ENCODE peak calls at places on chromosome 1, in five cellular contexts. L, H, G, O and X are unnamed samples. For H3K36me3, the result is how much of the 10 kb centered on the place peaks cover.

GRCh38 chr1:93016171-93016570 is 54.9 kb upstream of the DIPK1A start:
- DNase-seq in G (no peak), H (peak), L (peak), O (no peak), X (no peak)

GRCh38 chr1:62358974-62359373 is 39.7 kb upstream of the KANK4 start:
- DNase-seq in O (no peak), G (no peak), H (no peak), L (no peak), X (no peak)

GRCh38 chr1:238136265-238136664 is 245.5 kb upstream of the ZP4 start:
- DNase-seq in O (no peak), L (no peak), G (no peak), H (no peak), X (no peak)

GRCh38 chr1:155192346-155193274 is 15.1 kb downstream of the THBS3 start:
- DNase-seq in G (no peak), L (no peak), H (no peak), O (no peak), X (peak)

GRCh38 chr1:33341190-33341589 is 20.3 kb upstream of the A3GALT2 start:
- DNase-seq in H (no peak), L (no peak), O (no peak), G (no peak), X (no peak)

GRCh38 chr1:228377664-228378452 is 28.8 kb downstream of the TRIM11 start:
- DNase-seq in O (no peak), H (no peak), G (no peak), L (no peak), X (peak)

GRCh38 chr1:39762550-39763540 is 8.3 kb downstream of the OXCT2 start:
- DNase-seq in G (no peak), H (no peak), L (no peak), O (no peak), X (no peak)

GRCh38 chr1:56322211-56322610 is 257.2 kb downstream of the PLPP3 start:
- DNase-seq in O (no peak), H (peak), G (no peak), L (peak), X (no peak)

GRCh38 chr1:38464071-38464661 is 395.4 kb downstream of the RRAGC start:
- DNase-seq in H (no peak), G (no peak), L (no peak), O (no peak), X (no peak)

GRCh38 chr1:1079408-1080121 is 5.5 kb upstream of the RNF223 start:
- DNase-seq in O (peak), L (peak), G (peak), H (peak), X (peak)

GRCh38 chr1:29682171-29682917 is 446.0 kb downstream of the PTPRU start:
- DNase-seq in G (no peak), O (no peak), H (no peak), L (no peak), X (peak)

GRCh38 chr1:98030483-98030882 is 109.6 kb upstream of the DPYD start:
- DNase-seq in O (no peak), G (no peak), H (peak), L (peak), X (no peak)

GRCh38 chr1:63621698-63622097 is 28.5 kb downstream of the PGM1 start:
- DNase-seq in O (no peak), L (peak), H (peak), G (no peak), X (no peak)

GRCh38 chr1:226526801-226527595 is 21.6 kb upstream of the STUM start:
- DNase-seq in H (peak), L (peak), O (peak), G (peak), X (no peak)

GRCh38 chr1:14946567-14947285 is 206.8 kb upstream of the TMEM51 start:
- DNase-seq in O (no peak), H (peak), G (no peak), L (peak), X (peak)

GRCh38 chr1:218752126-218752525 is 407.0 kb downstream of the TGFB2 start:
- DNase-seq in G (no peak), O (no peak), H (no peak), L (no peak), X (no peak)

GRCh38 chr1:25765152-25765909 is 34.7 kb upstream of the SELENON start:
- DNase-seq in G (no peak), L (no peak), O (no peak), H (no peak), X (no peak)

GRCh38 chr1:221991221-221991620 is 249.3 kb upstream of the DUSP10 start:
- DNase-seq in O (no peak), G (no peak), L (peak), H (peak), X (no peak)

GRCh38 chr1:196355206-196355786 is 252.9 kb downstream of the KCNT2 start:
- DNase-seq in G (no peak), O (no peak), H (peak), L (peak), X (no peak)

GRCh38 chr1:232179896-232180760 is 449.8 kb downstream of the SIPA1L2 start:
- DNase-seq in H (no peak), G (no peak), O (no peak), L (no peak), X (no peak)

GRCh38 chr1:206866062-206866461 is 639 bp downstream of the IL20 start:
- DNase-seq in H (peak), O (no peak), L (no peak), G (no peak), X (no peak)

GRCh38 chr1:66761273-66761672 is 9.0 kb downstream of the DYNLT5 start:
- DNase-seq in H (peak), O (no peak), G (no peak), L (peak), X (no peak)

GRCh38 chr1:178238722-178239510 is 145.0 kb downstream of the RASAL2 start:
- DNase-seq in G (no peak), L (peak), H (peak), O (no peak), X (no peak)

GRCh38 chr1:194296201-194296600 is 1109.8 kb upstream of the B3GALT2 start:
- DNase-seq in H (peak), O (no peak), L (no peak), G (no peak), X (no peak)

GRCh38 chr1:226943927-226944326 is 3.8 kb downstream of the COQ8A start:
- DNase-seq in L (no peak), G (no peak), H (no peak), O (no peak), X (no peak)

GRCh38 chr1:228795578-228795977 is 60.3 kb downstream of the RHOU start:
- DNase-seq in L (no peak), G (no peak), H (no peak), O (no peak), X (no peak)

GRCh38 chr1:110064576-110065337 is 5.7 kb downstream of the ALX3 start:
- DNase-seq in L (no peak), H (no peak), G (no peak), O (no peak), X (no peak)
- H3K36me3 ChIP-seq in L (under half), H (under half), G (under half), O (under half), X (under half)

GRCh38 chr1:183218039-183218618 is 32.1 kb downstream of the LAMC2 start:
- DNase-seq in H (peak), G (no peak), L (peak), O (no peak), X (no peak)
- H3K27ac ChIP-seq in H (no peak), G (no peak), L (no peak), O (no peak), X (no peak)

GRCh38 chr1:144551543-144552424 is 40.9 kb upstream of the PPIAL4F start:
- DNase-seq in H (peak), O (peak), L (peak), G (peak), X (peak)

GRCh38 chr1:144551107-144551542 is 41.6 kb upstream of the PPIAL4F start:
- DNase-seq in O (no peak), G (no peak), H (no peak), L (no peak), X (no peak)
- H3K9ac ChIP-seq in O (peak), G (no peak), H (peak), L (no peak), X (peak)

DNA sequence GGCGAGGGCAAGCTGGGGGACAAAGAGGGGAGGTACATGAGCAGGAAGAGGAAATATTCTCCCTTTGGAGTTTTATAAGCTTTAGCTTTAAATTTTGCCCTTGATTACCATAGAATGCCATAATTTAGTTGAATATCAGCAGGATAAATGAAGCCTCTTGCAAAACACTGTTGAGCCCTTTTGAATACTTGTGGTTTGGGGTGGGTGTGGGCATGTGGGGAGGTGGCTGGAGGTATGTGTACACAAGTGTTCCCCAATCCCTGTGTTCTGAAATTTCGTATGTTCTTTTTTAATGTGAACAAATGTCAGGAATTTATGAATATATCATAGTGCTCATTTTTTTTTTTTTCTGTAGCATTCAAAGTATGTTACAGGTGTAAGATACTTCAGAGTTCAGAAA is 20.0 kb downstream of the ATP1A1 start:
- DNase-seq in O (no peak), L (no peak), H (no peak), G (no peak), X (no peak)
- H3K36me3 ChIP-seq in O (half or more), L (under half), H (half or more), G (under half), X (under half)

DNA sequence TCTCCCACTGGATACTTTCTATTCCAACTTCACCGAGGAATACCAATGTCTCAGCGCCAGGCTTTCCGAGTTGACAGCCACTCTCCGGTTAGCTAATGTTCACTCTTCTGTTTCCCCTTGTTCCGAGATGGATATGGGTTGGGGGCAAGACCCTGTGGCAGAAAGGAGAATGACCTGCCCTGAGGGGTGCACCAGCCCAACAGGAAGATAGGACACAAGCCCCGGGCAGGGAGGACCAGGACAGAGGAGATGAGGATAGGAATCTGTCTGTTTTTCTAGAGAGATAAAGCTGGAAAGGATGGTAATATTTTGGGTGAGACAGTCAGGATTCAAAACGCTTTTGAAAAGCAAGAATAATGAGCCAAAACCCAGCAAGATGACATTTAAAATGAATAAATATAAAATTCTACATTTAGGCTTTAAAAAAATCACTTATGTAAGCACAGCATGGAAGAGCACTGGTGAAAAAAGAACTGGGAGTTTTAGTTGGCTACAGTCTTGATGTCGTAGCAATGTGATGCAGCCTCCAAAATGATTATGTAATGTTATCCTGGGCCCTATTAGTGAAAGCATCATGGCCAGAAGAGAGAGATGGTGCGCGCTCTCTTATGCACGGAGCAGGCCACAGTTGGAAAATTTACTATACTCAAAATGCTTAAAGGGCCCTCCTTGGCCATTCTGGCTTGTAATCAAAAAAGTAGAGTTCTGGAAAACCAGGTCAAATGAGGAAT is 5.0 kb downstream of the KCNJ9 start:
- DNase-seq in L (no peak), H (no peak), O (no peak), G (no peak), X (no peak)
- H3K27ac ChIP-seq in L (no peak), H (no peak), O (no peak), G (no peak), X (no peak)